ENCODE peak calls at places on chromosomes 16 and 17, in four cellular contexts. A is activated T-helper 9 cell treated with anti-CD3 and anti-CD28 coated beads, Interleukin-2, amount 50 U/mL, for 16 hours; C is HL-60; Y is NCI-H1694. Q is an unnamed sample.

GRCh38 chr16:54284931-54285413 is 1.6 kb downstream of the IRX3 start:
- DNase-seq in A (no peak), C (no peak), Y (no peak), Q (no peak)

GRCh38 chr17:58327363-58328194 is 1.0 kb downstream of the TSPOAP1 start:
- DNase-seq in A (no peak), C (no peak), Y (no peak), Q (no peak)

GRCh38 chr17:69961488-69962145 is 113.4 kb upstream of the KCNJ16 start:
- DNase-seq in A (no peak), C (no peak), Y (no peak), Q (no peak)

GRCh38 chr16:71513302-71513701 is 12.9 kb upstream of the CHST4 start:
- DNase-seq in A (no peak), C (no peak), Y (no peak), Q (no peak)

GRCh38 chr17:58252141-58252540 is 13.8 kb downstream of the LPO start:
- DNase-seq in A (no peak), C (no peak), Y (no peak), Q (no peak)

GRCh38 chr16:57303910-57304168 is 19.4 kb upstream of the PLLP start:
- DNase-seq in A (no peak), C (no peak), Y (no peak), Q (no peak)

GRCh38 chr17:17514993-17515920 is 19.1 kb upstream of the RASD1 start:
- DNase-seq in A (no peak), C (no peak), Y (no peak), Q (no peak)

GRCh38 chr17:50693041-50693682 is 14.6 kb downstream of the ANKRD40 start:
- DNase-seq in A (no peak), C (no peak), Y (no peak), Q (no peak)

GRCh38 chr16:4489030-4489429 is 12.8 kb downstream of the HMOX2 start:
- DNase-seq in A (no peak), C (no peak), Y (no peak), Q (no peak)

GRCh38 chr16:59412275-59412841 is 678.2 kb upstream of the GOT2 start:
- DNase-seq in A (no peak), C (no peak), Y (no peak), Q (no peak)

GRCh38 chr17:17810374-17811248 is 26.2 kb downstream of the SREBF1 start:
- DNase-seq in A (no peak), C (no peak), Y (no peak), Q (no peak)

GRCh38 chr16:3467920-3468319 is 24.4 kb downstream of the NAA60 start:
- DNase-seq in A (no peak), C (no peak), Y (no peak), Q (no peak)

GRCh38 chr17:79305831-79306687 is 231.4 kb downstream of the ENGASE start:
- DNase-seq in A (no peak), C (no peak), Y (no peak), Q (no peak)

GRCh38 chr17:65055708-65056638 is 567 bp downstream of the GNA13 start:
- DNase-seq in A (peak), C (no peak), Y (no peak), Q (peak)

GRCh38 chr17:69597898-69598692 is 183.6 kb downstream of the MAP2K6 start:
- DNase-seq in A (no peak), C (no peak), Y (no peak), Q (no peak)

GRCh38 chr16:66476328-66477027 is 49.4 kb downstream of the BEAN1 start:
- DNase-seq in A (peak), C (no peak), Y (no peak), Q (peak)

GRCh38 chr17:48155889-48156670 is 48.5 kb downstream of the SNX11 start:
- DNase-seq in A (no peak), C (no peak), Y (peak), Q (no peak)

GRCh38 chr16:54178491-54178976 is 108.1 kb downstream of the IRX3 start:
- DNase-seq in A (no peak), C (no peak), Y (peak), Q (no peak)

GRCh38 chr17:59607817-59608403 is 11.8 kb upstream of the CLTC start:
- DNase-seq in A (no peak), C (no peak), Y (peak), Q (no peak)

GRCh38 chr17:7477392-7478275 is 1.8 kb downstream of the ZBTB4 start:
- DNase-seq in A (no peak), C (no peak), Y (no peak), Q (no peak)

GRCh38 chr17:925846-926245 is 53.7 kb downstream of the NXN start:
- DNase-seq in A (no peak), C (no peak), Y (no peak), Q (no peak)

GRCh38 chr17:3004925-3005324 is 58.5 kb downstream of the OR1D5 start:
- DNase-seq in A (no peak), C (no peak), Y (no peak), Q (no peak)

GRCh38 chr17:47999612-48000011 is 28.7 kb downstream of the CDK5RAP3 start:
- DNase-seq in A (no peak), C (no peak), Y (no peak), Q (no peak)

GRCh38 chr16:88924834-88925539 is 52.0 kb downstream of the CBFA2T3 start:
- DNase-seq in A (no peak), C (no peak), Y (peak), Q (no peak)

GRCh38 chr17:80840011-80840410 is 151.6 kb upstream of the CHMP6 start:
- DNase-seq in A (no peak), C (no peak), Y (no peak), Q (no peak)

GRCh38 chr17:31540602-31541307 is 149.3 kb downstream of the RAB11FIP4 start:
- DNase-seq in A (no peak), C (no peak), Y (no peak), Q (no peak)

GRCh38 chr17:36950027-36950426 is 1.3 kb downstream of the AATF start:
- DNase-seq in A (no peak), C (no peak), Y (no peak), Q (no peak)

GRCh38 chr16:55264949-55265348 is 59.1 kb upstream of the IRX6 start:
- DNase-seq in A (no peak), C (no peak), Y (no peak), Q (no peak)

GRCh38 chr17:65231086-65231485 is 93.9 kb downstream of the RGS9 start:
- DNase-seq in A (no peak), C (no peak), Y (no peak), Q (no peak)

GRCh38 chr17:44220211-44221071 is 966 bp upstream of the UBTF start:
- DNase-seq in A (peak), C (no peak), Y (no peak), Q (peak)

Q was measured in NK-92 treated with Interleukin-12 subunit alpha and Interleukin-12 subunit beta, amount 100 ng/mL, for 24 hours.